ENCODE peak calls at places on chromosome 17, in ten cellular contexts. P is Calu3; I is Peyer's patch; G is mesothelial cell of epicardium; N is left ventricle myocardium inferior; E is heart right ventricle; X is activated B cell treated with CpG ODN at 0.5 μM for 24 hours; Z is CD8-positive, alpha-beta T cell; V is MCF 10A; H is AG09309. M is an unnamed sample.

GRCh38 chr17:60557805-60558204 is 31.8 kb upstream of the APPBP2 start:
- DNase-seq in G (no peak), Z (no peak), P (no peak), I (no peak), N (no peak), E (no peak), V (peak), H (no peak), X (no peak), M (no peak)

GRCh38 chr17:63189082-63189481 is 223.0 kb downstream of the TANC2 start:
- DNase-seq in G (no peak), I (no peak), N (no peak), H (no peak), P (no peak), E (no peak), V (peak), Z (no peak), X (no peak), M (no peak)

GRCh38 chr17:45841883-45842525 is 2.7 kb upstream of the SPPL2C start:
- DNase-seq in X (no peak), P (no peak), H (no peak), G (no peak), N (no peak), Z (no peak), I (no peak), V (peak), E (no peak), M (no peak)

GRCh38 chr17:80220709-80221215 is 535 bp downstream of the SLC26A11 start:
- DNase-seq in V (no peak), G (peak), N (no peak), X (no peak), I (no peak), H (no peak), E (no peak), P (no peak), Z (no peak), M (no peak)

GRCh38 chr17:40110026-40110425 is 9.6 kb upstream of the NR1D1 start:
- DNase-seq in V (no peak), X (no peak), I (peak), P (no peak), Z (no peak), H (no peak), E (peak), N (no peak), G (no peak), M (no peak)

GRCh38 chr17:82231562-82232321 is 2.9 kb downstream of the SLC16A3 start:
- DNase-seq in X (no peak), H (no peak), P (peak), I (peak), N (peak), E (peak), V (peak), G (no peak), Z (no peak), M (peak)

GRCh38 chr17:61704935-61705449 is 114.0 kb upstream of the NACA2 start:
- DNase-seq in G (no peak), P (no peak), N (no peak), V (no peak), Z (no peak), E (no peak), X (no peak), I (no peak), H (no peak), M (no peak)

GRCh38 chr17:62870581-62870964 is 62.5 kb upstream of the MARCHF10 start:
- DNase-seq in V (no peak), N (no peak), E (no peak), H (no peak), Z (no peak), X (no peak), G (no peak), I (no peak), P (no peak), M (no peak)

GRCh38 chr17:57935833-57936807 is 19.1 kb downstream of the CUEDC1 start:
- DNase-seq in X (no peak), V (no peak), N (peak), E (peak), I (no peak), G (no peak), H (no peak), P (peak), Z (no peak), M (no peak)

GRCh38 chr17:68460715-68461114 is 3.4 kb upstream of the WIPI1 start:
- DNase-seq in H (no peak), N (no peak), G (no peak), Z (no peak), X (no peak), V (no peak), I (no peak), P (no peak), E (no peak), M (no peak)

GRCh38 chr17:66540131-66540781 is 237.8 kb downstream of the PRKCA start:
- DNase-seq in H (no peak), G (no peak), P (no peak), V (no peak), I (no peak), N (peak), Z (no peak), X (no peak), E (peak), M (no peak)

GRCh38 chr17:42913527-42913926 is 12.9 kb downstream of the G6PC1 start:
- DNase-seq in I (no peak), G (no peak), P (no peak), V (peak), H (no peak), Z (no peak), X (no peak), E (no peak), N (no peak), M (no peak)

GRCh38 chr17:2204393-2204792 is 99.2 kb downstream of the SMG6 start:
- DNase-seq in X (no peak), G (no peak), P (no peak), Z (no peak), V (no peak), E (no peak), N (no peak), I (no peak), H (no peak), M (no peak)

GRCh38 chr17:80453126-80453979 is 23.1 kb downstream of the NPTX1 start:
- DNase-seq in N (no peak), I (no peak), X (no peak), G (no peak), E (no peak), Z (no peak), P (no peak), V (no peak), H (no peak), M (no peak)

GRCh38 chr17:12386240-12386639 is 279.4 kb upstream of the MYOCD start:
- DNase-seq in X (no peak), P (no peak), I (no peak), G (no peak), V (no peak), E (no peak), N (no peak), Z (no peak), H (peak), M (no peak)

GRCh38 chr17:2202302-2202995 is 101.1 kb downstream of the SMG6 start:
- DNase-seq in H (no peak), P (no peak), I (no peak), E (no peak), X (no peak), N (no peak), G (no peak), V (no peak), Z (no peak), M (no peak)

GRCh38 chr17:82177276-82177675 is 35.4 kb downstream of the CCDC57 start:
- DNase-seq in G (no peak), X (no peak), Z (no peak), I (no peak), P (no peak), H (no peak), N (no peak), V (no peak), E (no peak), M (no peak)

GRCh38 chr17:330993-331701 is 21.5 kb downstream of the RPH3AL start:
- DNase-seq in X (no peak), Z (no peak), E (peak), N (peak), H (no peak), G (no peak), V (no peak), P (no peak), I (no peak), M (no peak)

GRCh38 chr17:64492481-64493109 is 4.3 kb downstream of the POLG2 start:
- DNase-seq in H (no peak), G (no peak), I (no peak), Z (no peak), E (no peak), V (peak), X (no peak), P (no peak), N (no peak), M (no peak)
- TF ChIP-seq CTCF in H (peak), G (peak), I (peak), Z (peak), E (peak), V (peak), X (peak), P (no peak), N (peak), M (peak)

GRCh38 chr17:49699967-49700575 is 7.7 kb downstream of the SLC35B1 start:
- DNase-seq in I (no peak), N (peak), H (no peak), E (peak), P (no peak), G (no peak), Z (no peak), V (no peak), X (no peak), M (no peak)

GRCh38 chr17:49707246-49707607 is 537 bp downstream of the SLC35B1 start:
- DNase-seq in V (no peak), G (no peak), Z (no peak), E (no peak), P (peak), N (no peak), I (no peak), H (no peak), X (no peak), M (peak)

GRCh38 chr17:49705254-49705653 is 2.5 kb downstream of the SLC35B1 start:
- DNase-seq in X (no peak), I (peak), E (no peak), G (no peak), V (no peak), Z (no peak), H (no peak), P (no peak), N (no peak), M (no peak)

GRCh38 chr17:49700956-49701355 is 6.8 kb downstream of the SLC35B1 start:
- DNase-seq in X (no peak), G (no peak), I (no peak), V (no peak), Z (no peak), N (no peak), H (no peak), P (no peak), E (no peak), M (no peak)

GRCh38 chr17:49703557-49704277 is 4.0 kb downstream of the SLC35B1 start:
- DNase-seq in E (no peak), I (peak), P (peak), Z (no peak), N (no peak), V (peak), X (no peak), G (no peak), H (peak), M (no peak)
- TF ChIP-seq CTCF in E (peak), I (peak), P (peak), Z (no peak), N (peak), V (peak), X (no peak), G (no peak), H (peak), M (peak)

GRCh38 chr17:74101527-74101926 is 102.0 kb upstream of the RPL38 start:
- DNase-seq in G (no peak), X (no peak), I (no peak), H (no peak), E (no peak), V (no peak), P (no peak), Z (no peak), N (no peak), M (no peak)

GRCh38 chr17:74097461-74098131 is 105.9 kb upstream of the RPL38 start:
- DNase-seq in P (no peak), X (no peak), Z (no peak), H (no peak), E (no peak), G (no peak), V (no peak), N (no peak), I (no peak), M (no peak)

GRCh38 chr17:74098378-74099024 is 105.0 kb upstream of the RPL38 start:
- DNase-seq in G (no peak), V (no peak), I (no peak), X (no peak), Z (no peak), P (no peak), H (no peak), N (no peak), E (no peak), M (no peak)

GRCh38 chr17:74096456-74096855 is 107.0 kb upstream of the RPL38 start:
- DNase-seq in P (no peak), V (no peak), N (no peak), I (no peak), E (no peak), Z (no peak), H (no peak), X (no peak), G (no peak), M (no peak)

DNA sequence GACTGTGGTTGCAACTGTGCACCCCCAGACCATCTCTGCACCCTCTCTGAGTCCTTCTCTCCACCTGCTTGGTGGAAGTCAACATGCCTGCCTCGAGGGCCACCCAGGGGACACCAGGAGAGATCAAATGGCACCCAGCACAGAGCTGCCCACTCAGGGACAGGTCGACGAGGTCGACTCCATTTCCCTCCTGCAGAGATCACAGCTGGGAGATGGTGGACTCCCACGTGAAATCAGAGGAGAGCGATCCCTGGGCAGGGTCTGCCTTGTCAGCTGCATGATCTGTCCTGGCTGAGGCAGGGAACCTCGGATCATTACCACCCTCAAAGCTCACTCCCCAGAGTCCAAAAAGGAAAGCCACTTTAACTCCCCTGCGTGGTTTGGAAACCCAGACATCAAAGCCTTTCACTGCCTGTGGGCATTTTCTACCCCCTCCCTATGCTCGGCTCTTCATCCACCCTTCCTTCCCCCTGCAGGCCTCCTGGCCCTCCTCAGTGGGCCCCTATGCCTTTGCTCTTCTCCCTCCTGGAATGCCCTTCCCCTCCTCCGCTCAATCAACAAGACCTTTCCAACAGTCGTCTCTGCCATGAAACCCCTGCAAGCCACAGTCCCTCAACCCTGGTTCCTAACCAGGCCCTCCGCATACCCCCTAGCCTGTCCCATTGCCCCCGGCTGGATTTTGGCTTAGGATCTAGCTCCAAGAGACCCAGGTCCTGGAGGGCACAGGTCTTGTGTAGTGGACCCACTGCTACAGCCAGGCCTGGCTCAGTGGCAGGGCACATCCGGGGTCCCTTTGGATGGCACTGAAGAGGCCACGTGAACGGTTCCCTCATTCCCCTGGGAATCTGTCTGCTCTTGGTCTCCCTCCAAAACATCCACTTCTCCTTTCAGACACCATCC is 103.8 kb upstream of the RPL38 start:
- DNase-seq in G (no peak), P (no peak), X (no peak), V (no peak), E (no peak), H (no peak), N (no peak), Z (no peak), I (no peak), M (no peak)
- TF ChIP-seq CTCF in G (no peak), P (no peak), X (no peak), V (no peak), E (no peak), H (no peak), N (no peak), Z (no peak), I (no peak), M (no peak)

GRCh38 chr17:32007463-32008298 is 498 bp downstream of the LRRC37B start:
- DNase-seq in H (no peak), I (peak), X (no peak), V (peak), P (peak), G (peak), Z (peak), E (peak), N (no peak), M (no peak)
- TF ChIP-seq CTCF in H (no peak), I (no peak), X (no peak), V (no peak), P (no peak), G (no peak), Z (no peak), E (no peak), N (no peak), M (peak)

DNA sequence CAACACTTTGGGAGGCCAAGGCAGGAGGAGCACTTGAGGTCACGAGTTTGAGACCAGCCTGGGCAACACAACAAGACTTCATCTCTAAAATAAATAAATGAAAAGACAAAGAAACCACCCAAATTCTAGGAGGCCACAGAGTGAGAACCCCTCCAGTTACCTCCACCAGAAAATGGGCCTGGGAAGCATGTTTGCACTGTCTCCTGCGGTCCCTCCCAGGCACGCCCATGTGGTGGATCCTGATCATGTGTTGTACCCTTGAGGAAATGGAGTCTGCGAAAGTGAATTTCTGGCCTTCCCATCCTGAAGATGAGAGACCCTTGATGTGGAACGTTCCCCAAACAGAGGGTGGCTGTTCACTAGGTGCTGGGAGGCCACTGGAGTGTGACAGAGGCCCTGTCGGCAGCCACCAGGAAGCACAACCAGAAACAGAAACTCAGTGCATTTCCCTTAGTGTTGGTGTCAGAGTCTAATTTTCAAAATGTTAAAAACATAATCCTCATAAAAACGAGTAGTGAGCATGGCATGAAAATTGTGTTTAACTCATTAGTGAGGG is 19.2 kb upstream of the USP22 start:
- DNase-seq in Z (no peak), E (no peak), G (no peak), P (no peak), I (no peak), N (no peak), V (no peak), X (no peak), H (no peak), M (no peak)
- TF ChIP-seq CTCF in Z (no peak), E (no peak), G (no peak), P (no peak), I (no peak), N (no peak), V (no peak), X (no peak), H (no peak), M (no peak)

DNA sequence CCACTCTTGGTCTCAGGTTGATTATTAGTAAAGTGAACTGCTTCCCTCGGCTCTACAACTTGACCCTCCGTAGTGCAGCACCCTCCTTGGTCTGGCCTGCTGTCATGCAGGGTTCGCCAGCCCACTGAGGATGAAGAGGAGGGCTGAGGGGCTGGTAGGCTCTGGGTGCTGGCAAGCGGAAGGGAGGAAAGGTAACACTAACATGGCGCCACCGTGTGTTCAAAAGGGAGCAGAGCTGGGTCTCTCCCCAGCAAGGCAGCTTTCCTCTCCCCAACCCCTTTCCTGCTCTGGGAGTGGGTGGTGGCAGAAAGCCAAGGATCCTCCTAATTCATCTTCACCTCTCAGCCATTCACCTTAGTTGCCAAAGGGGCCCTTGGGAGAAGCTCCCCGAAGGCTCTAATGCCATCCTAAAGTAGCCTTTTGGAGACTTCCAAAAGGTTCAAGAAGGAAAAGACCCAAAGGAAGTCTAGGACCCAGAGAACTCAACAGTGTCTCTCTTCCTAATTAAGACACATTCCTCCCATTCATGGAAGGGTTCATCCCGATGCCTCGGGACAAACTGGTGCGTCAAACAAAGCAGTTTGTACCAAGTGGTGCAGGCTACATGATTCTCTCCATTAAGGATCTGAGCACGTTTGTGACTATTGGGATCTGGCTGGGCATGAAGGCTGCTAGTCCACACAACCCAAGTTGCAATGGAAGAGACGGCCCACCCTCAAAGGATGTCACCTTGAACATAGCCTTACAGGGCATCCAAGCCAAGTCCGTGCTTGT is 90.8 kb upstream of the TOB1 start:
- DNase-seq in V (peak), Z (peak), I (peak), H (no peak), X (peak), E (peak), G (peak), N (peak), P (peak), M (peak)
- TF ChIP-seq CTCF in V (peak), Z (peak), I (peak), H (peak), X (no peak), E (peak), G (peak), N (peak), P (peak), M (peak)

GRCh38 chr17:78637643-78638042 is 60.4 kb upstream of the DNAH17 start:
- DNase-seq in I (no peak), P (no peak), E (no peak), G (no peak), N (no peak), X (no peak), H (no peak), Z (no peak), V (no peak), M (no peak)
- TF ChIP-seq CTCF in I (no peak), P (no peak), E (no peak), G (no peak), N (no peak), X (no peak), H (no peak), Z (no peak), V (no peak), M (no peak)

GRCh38 chr17:28545141-28545503 is 7.3 kb downstream of the UNC119 start:
- DNase-seq in G (no peak), P (no peak), H (no peak), X (no peak), V (no peak), Z (no peak), E (no peak), N (no peak), I (no peak), M (no peak)

GRCh38 chr17:28545787-28546415 is 6.5 kb downstream of the UNC119 start:
- DNase-seq in I (no peak), E (no peak), N (no peak), Z (no peak), X (no peak), G (no peak), V (no peak), H (no peak), P (no peak), M (no peak)

GRCh38 chr17:28547096-28547622 is 5.3 kb downstream of the UNC119 start:
- DNase-seq in G (no peak), H (no peak), I (no peak), N (no peak), E (no peak), X (no peak), V (no peak), P (no peak), Z (no peak), M (no peak)

GRCh38 chr17:28541439-28541838 is 11.0 kb downstream of the UNC119 start:
- DNase-seq in P (no peak), X (no peak), N (no peak), E (no peak), V (no peak), I (no peak), H (no peak), Z (no peak), G (no peak), M (no peak)

GRCh38 chr17:28544402-28545140 is 7.9 kb downstream of the UNC119 start:
- DNase-seq in I (no peak), P (no peak), Z (no peak), H (no peak), E (no peak), X (no peak), G (no peak), N (no peak), V (no peak), M (no peak)
- TF ChIP-seq CTCF in I (no peak), P (no peak), Z (no peak), H (no peak), E (no peak), X (no peak), G (no peak), N (no peak), V (no peak), M (no peak)